ENCODE peak calls at places on chromosomes 1 and 21, in six cellular contexts. P, A, G, Y, U and J are unnamed samples.

GRCh38 chr21:44049606-44050005 is 37.5 kb downstream of the TRAPPC10 start:
- DNase-seq in P (peak), A (no peak), G (no peak), Y (no peak), U (no peak), J (no peak)

GRCh38 chr1:186212574-186213224 is 162.4 kb downstream of the TPR start:
- DNase-seq in P (peak), A (peak), G (peak), Y (peak), U (peak), J (peak)

GRCh38 chr1:46764406-46764805 is 34.4 kb upstream of the CYP4B1 start:
- DNase-seq in P (no peak), A (no peak), G (no peak), Y (no peak), U (no peak), J (no peak)

GRCh38 chr1:12135612-12136011 is 31.2 kb upstream of the TNFRSF1B start:
- DNase-seq in P (no peak), A (no peak), G (no peak), Y (no peak), U (no peak), J (no peak)

GRCh38 chr1:227604446-227604845 is 41.1 kb downstream of the ZNF678 start:
- DNase-seq in P (peak), A (no peak), G (no peak), Y (no peak), U (no peak), J (no peak)

GRCh38 chr21:37281579-37281978 is 14.4 kb upstream of the VPS26C start:
- DNase-seq in P (no peak), A (no peak), G (no peak), Y (peak), U (no peak), J (no peak)

GRCh38 chr1:41383094-41383852 is 22.0 kb downstream of the FOXO6 start:
- DNase-seq in P (peak), A (no peak), G (no peak), Y (no peak), U (no peak), J (peak)

GRCh38 chr1:225378880-225379279 is 49.0 kb downstream of the LBR start:
- DNase-seq in P (peak), A (no peak), G (no peak), Y (no peak), U (peak), J (peak)

GRCh38 chr1:160705176-160705745 is 6.4 kb downstream of the CD48 start:
- DNase-seq in P (no peak), A (no peak), G (peak), Y (no peak), U (no peak), J (no peak)
- H3K4me3 ChIP-seq in P (no peak), A (peak), G (peak), Y (no peak), U (no peak), J (no peak)

GRCh38 chr1:59926381-59927243 is at the start of gene CYP2J2:
- DNase-seq in P (peak), A (peak), G (no peak), Y (peak), U (peak), J (peak)
- H3K4me3 ChIP-seq in P (peak), A (peak), G (no peak), Y (peak), U (peak), J (peak)

GRCh38 chr1:91503975-91504530 is 3.4 kb downstream of the CDC7 start:
- DNase-seq in P (no peak), A (no peak), G (no peak), Y (no peak), U (no peak), J (no peak)

GRCh38 chr1:91507330-91507729 is 6.7 kb downstream of the CDC7 start:
- DNase-seq in P (peak), A (no peak), G (no peak), Y (no peak), U (no peak), J (no peak)

GRCh38 chr1:91506071-91506470 is 5.4 kb downstream of the CDC7 start:
- DNase-seq in P (no peak), A (no peak), G (no peak), Y (no peak), U (no peak), J (peak)

GRCh38 chr1:91503332-91503900 is 2.8 kb downstream of the CDC7 start:
- DNase-seq in P (no peak), A (no peak), G (no peak), Y (no peak), U (no peak), J (no peak)

DNA sequence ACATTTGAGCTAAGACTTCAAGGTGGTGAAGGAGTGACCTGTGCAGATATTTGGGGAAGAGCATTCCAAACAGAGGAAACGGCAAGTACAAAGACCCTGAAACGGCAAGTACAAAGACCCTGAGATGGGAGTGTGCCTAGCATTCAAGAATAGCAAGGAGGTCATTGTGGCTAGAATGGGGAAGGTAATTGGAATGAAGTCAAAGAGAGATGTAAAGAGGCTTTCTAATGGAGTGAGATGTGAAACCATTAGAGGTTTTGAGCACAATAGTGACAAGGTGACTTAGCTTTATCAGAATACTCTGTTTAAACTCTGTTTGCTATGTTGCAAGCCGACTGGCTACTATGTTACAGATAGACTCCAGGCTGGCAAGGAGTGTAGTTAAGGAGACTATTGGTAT is 4.4 kb downstream of the CDC7 start:
- DNase-seq in P (no peak), A (no peak), G (no peak), Y (no peak), U (no peak), J (no peak)
- H3K4me3 ChIP-seq in P (no peak), A (no peak), G (no peak), Y (no peak), U (no peak), J (no peak)

GRCh38 chr1:116038679-116039078 is 62.4 kb downstream of the SLC22A15 start:
- DNase-seq in P (no peak), A (no peak), G (no peak), Y (no peak), U (no peak), J (no peak)
- H3K4me3 ChIP-seq in P (no peak), A (no peak), G (no peak), Y (no peak), U (no peak), J (no peak)

GRCh38 chr1:64245495-64245894 is 42.1 kb downstream of the UBE2U start:
- DNase-seq in P (no peak), A (no peak), G (no peak), Y (no peak), U (no peak), J (peak)
- H3K4me3 ChIP-seq in P (peak), A (peak), G (no peak), Y (no peak), U (no peak), J (no peak)

GRCh38 chr1:24374891-24375786 is 38.4 kb downstream of the STPG1 start:
- DNase-seq in P (no peak), A (no peak), G (no peak), Y (no peak), U (peak), J (peak)
- H3K4me3 ChIP-seq in P (no peak), A (no peak), G (no peak), Y (no peak), U (no peak), J (no peak)

DNA sequence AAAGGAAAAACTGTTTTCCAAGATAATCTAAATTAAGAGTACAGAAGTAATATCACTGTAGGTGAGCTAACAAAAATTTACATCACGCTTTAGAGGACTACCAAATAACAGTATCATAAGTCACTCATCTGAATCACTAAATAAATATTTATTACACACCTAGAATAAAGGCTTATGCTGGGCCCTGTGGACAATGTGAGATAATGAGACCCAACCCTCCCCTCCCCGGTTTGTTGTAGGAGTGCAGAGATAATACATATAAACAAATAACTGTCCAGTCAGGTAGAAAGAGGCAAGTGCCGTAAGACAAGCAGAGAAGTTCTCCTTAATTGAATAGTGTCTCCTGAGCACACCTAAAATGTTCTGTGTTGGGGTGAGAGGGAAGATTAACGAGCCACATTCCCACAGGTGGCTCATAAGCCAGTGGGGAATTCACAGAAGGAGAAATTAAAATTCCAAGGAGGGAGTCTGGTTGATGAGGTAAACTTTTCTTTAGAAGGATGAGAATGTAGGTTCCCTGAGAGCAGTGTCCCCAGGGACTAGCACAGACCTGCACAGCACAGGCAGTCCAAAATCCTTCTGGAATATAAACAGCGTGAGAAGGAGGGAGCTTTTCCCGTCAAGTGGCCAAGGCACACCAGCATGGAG is 241.4 kb downstream of the NFIA start:
- DNase-seq in P (no peak), A (no peak), G (no peak), Y (no peak), U (no peak), J (no peak)
- H3K4me3 ChIP-seq in P (no peak), A (no peak), G (no peak), Y (no peak), U (no peak), J (no peak)

DNA sequence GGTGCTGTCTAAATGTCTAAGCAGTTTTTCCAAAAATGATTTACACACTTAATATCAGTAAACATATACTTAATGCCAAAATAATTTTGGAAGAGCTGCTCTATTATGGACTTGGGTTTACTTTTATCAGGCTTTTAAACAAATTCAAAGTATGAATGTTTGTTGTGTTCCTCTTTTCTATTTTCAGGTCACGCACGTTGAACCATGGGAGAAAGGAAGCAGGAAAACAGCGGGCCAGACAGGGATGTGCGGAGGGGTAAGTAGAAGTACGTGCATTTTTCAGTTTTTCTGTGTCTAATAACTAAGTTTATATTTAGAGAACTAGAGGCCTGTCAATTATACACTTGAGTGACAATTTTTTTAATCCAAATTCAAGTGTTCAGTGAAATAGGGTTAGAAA is 3.4 kb downstream of the PRPF38B start:
- DNase-seq in P (no peak), A (no peak), G (no peak), Y (no peak), U (no peak), J (no peak)
- H3K4me3 ChIP-seq in P (no peak), A (peak), G (no peak), Y (no peak), U (no peak), J (no peak)